ENCODE peak calls at places on chromosomes 2 and 18, in ten cellular contexts. A is IMR-90, K is tibial nerve, Q is uterus, F is breast epithelium, V is suprapubic skin, X is lower leg skin, O is testis, I is sigmoid colon, U is K562. Z is an unnamed sample.

GRCh38 chr18:49162226-49162848 is 211.6 kb upstream of the SMAD7 start:
- DNase-seq in U (no peak), X (no peak), K (no peak), V (no peak), A (no peak), O (no peak), Q (no peak), I (no peak), F (no peak), Z (no peak)

GRCh38 chr2:136238552-136239346 is 120.8 kb upstream of the CXCR4 start:
- DNase-seq in K (no peak), U (no peak), Q (no peak), X (no peak), O (no peak), V (no peak), F (no peak), I (no peak), A (peak; percentile 4), Z (peak; percentile 36)

GRCh38 chr2:63047534-63048281 is 2.9 kb upstream of the OTX1 start:
- DNase-seq in I (peak; percentile 64), F (no peak), Q (no peak), X (peak; percentile 88), K (no peak), U (no peak), A (no peak), V (peak; percentile 83), O (no peak), Z (no peak)

GRCh38 chr2:238706163-238706562 is 141.7 kb upstream of the TWIST2 start:
- DNase-seq in X (peak; percentile 23), K (no peak), U (no peak), Q (no peak), O (no peak), A (no peak), F (peak; percentile 9), I (peak; percentile 36), V (no peak), Z (no peak)

GRCh38 chr18:34352385-34353163 is 127.9 kb upstream of the NOL4 start:
- DNase-seq in I (no peak), U (no peak), O (peak; percentile 43), K (no peak), A (no peak), Q (no peak), V (no peak), X (no peak), F (no peak), Z (no peak)

GRCh38 chr18:33733376-33733775 is 155.4 kb downstream of the ASXL3 start:
- DNase-seq in V (no peak), A (no peak), O (no peak), Q (no peak), I (no peak), U (no peak), F (no peak), K (no peak), X (no peak), Z (no peak)

GRCh38 chr2:10498525-10499274 is 50.6 kb upstream of the ODC1 start:
- DNase-seq in I (no peak), K (no peak), F (no peak), U (no peak), A (no peak), X (peak; percentile 67), O (no peak), Q (no peak), V (no peak), Z (no peak)

GRCh38 chr2:235584269-235585007 is 90.6 kb downstream of the AGAP1 start:
- DNase-seq in K (no peak), Q (no peak), V (no peak), O (no peak), A (no peak), F (no peak), X (no peak), U (no peak), I (no peak), Z (no peak)

DNA sequence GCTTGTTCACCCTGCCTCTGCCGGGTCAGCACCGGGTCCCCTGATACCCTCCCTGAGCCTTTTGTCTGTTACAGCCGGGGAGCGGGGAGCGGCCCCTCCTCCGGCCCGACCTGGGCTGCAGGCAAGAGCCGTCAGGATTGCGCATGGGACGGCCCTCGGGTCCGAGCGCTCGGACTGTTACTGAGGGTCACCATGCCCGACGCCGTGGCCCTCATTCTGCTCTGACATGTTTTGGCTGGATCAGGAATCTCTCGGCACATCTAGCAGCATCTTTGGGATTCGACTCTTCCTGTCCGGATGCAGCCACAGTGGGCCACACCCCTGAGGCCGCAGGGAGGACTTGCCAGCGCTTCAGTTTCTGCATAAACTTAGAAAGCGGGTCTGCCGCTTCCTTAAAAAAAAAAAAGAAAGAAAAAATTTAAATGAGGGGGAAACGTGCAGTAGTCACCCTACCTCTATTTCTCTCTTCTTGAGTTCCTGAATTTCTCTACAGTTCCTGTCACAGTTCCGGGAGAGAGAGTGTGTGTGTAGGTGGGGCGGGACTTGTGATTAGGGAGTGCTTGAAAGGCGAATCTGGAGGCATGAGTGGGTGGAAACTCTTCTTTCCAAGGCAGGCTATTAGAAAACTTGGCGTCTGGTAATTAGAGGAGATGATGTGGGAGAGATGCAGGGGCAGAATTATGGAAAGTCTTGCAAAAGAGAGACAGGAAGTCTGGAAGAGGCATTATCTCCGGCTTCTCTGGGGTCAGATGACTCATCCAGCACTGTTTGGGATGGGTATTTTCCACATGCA is 960 bp downstream of the TMEM87B start:
- DNase-seq in U (peak; percentile 40), I (peak; percentile 85), F (peak; percentile 69), K (no peak), Q (peak; percentile 86), A (peak; percentile 95), X (peak; percentile 92), V (peak; percentile 82), O (peak; percentile 84), Z (peak; percentile 39)
- TF ChIP-seq POLR2A in U (peak; percentile 0), I (no peak), F (no peak), K (no peak), Q (no peak), A (peak; percentile 54), X (no peak), V (no peak), O (no peak), Z (no peak)

DNA sequence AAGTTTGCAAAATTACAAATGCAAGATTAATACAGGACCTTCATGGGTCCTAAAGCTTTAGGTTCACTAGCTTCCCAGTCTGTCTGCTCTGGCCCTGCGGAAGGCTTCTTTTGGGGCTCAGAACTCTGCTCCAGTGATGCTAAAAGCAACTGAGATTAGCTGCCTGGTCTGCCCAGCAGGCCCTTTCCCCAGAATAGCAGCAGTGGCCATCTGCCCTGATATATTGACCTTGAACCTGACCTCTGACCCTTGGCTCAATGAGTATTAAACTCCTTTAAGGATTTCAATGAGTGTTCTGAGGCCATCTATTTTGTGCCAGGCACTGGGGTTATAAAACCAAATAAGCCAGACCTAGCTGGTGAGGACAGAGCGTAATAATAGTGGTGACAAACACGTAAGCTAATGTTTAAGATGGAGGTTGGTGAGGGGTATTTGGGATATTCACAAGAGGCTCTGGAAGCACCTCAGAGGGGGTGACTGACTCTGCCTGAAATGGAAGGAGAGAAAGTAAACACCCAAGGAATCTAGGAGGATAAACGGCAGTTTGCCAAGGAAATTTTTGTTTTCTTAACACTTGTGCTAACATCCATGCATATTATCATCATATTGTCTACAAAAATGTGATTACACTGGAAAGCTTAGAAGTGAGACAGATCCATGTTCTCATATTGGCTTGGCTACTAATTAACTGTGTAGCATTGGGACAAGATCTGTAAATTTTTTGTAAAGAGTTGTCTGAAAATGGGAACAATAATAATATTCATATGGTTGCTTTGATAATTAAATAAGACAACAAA is 50.4 kb upstream of the LCLAT1 start:
- DNase-seq in A (no peak), U (no peak), F (no peak), O (no peak), Q (no peak), X (no peak), I (no peak), V (no peak), K (no peak), Z (no peak)
- TF ChIP-seq POLR2A in A (no peak), U (no peak), F (no peak), O (no peak), Q (no peak), X (no peak), I (no peak), V (no peak), K (no peak), Z (no peak)

GRCh38 chr2:181357979-181358378 is 99.2 kb upstream of the ITGA4 start:
- DNase-seq in I (no peak), F (no peak), X (no peak), K (no peak), Q (no peak), V (no peak), A (no peak), O (no peak), U (no peak), Z (no peak)

GRCh38 chr2:181352158-181352557 is 105.0 kb upstream of the ITGA4 start:
- DNase-seq in A (no peak), F (no peak), V (no peak), U (no peak), X (no peak), Q (no peak), O (no peak), I (no peak), K (no peak), Z (no peak)

GRCh38 chr2:181354626-181355025 is 102.6 kb upstream of the ITGA4 start:
- DNase-seq in A (peak; percentile 63), Q (no peak), U (no peak), V (no peak), F (no peak), O (no peak), I (no peak), K (no peak), X (no peak), Z (peak; percentile 5)

DNA sequence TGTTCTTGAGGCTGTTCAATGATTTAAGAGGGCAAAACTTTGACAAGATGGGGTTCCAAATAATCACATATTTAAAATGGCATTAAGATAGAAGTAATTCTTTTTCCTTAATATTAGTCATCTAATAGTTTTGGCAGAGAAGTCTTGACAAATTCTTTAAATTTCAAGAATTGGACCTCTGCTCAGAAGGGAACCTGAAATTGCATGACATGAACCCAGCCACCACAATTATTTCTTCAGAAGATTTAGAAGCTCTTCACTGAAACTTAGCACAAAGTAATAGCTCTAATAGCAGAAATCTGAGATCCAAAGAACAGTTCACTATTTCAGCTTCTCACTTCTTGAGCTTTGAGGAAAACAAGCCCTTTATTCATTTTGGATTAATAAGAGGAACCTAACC is 100.7 kb upstream of the ITGA4 start:
- DNase-seq in U (no peak), A (no peak), O (no peak), X (no peak), F (no peak), V (no peak), K (no peak), I (no peak), Q (no peak), Z (no peak)
- TF ChIP-seq POLR2A in U (no peak), A (no peak), O (no peak), X (no peak), F (no peak), V (no peak), K (no peak), I (no peak), Q (no peak), Z (no peak)

DNA sequence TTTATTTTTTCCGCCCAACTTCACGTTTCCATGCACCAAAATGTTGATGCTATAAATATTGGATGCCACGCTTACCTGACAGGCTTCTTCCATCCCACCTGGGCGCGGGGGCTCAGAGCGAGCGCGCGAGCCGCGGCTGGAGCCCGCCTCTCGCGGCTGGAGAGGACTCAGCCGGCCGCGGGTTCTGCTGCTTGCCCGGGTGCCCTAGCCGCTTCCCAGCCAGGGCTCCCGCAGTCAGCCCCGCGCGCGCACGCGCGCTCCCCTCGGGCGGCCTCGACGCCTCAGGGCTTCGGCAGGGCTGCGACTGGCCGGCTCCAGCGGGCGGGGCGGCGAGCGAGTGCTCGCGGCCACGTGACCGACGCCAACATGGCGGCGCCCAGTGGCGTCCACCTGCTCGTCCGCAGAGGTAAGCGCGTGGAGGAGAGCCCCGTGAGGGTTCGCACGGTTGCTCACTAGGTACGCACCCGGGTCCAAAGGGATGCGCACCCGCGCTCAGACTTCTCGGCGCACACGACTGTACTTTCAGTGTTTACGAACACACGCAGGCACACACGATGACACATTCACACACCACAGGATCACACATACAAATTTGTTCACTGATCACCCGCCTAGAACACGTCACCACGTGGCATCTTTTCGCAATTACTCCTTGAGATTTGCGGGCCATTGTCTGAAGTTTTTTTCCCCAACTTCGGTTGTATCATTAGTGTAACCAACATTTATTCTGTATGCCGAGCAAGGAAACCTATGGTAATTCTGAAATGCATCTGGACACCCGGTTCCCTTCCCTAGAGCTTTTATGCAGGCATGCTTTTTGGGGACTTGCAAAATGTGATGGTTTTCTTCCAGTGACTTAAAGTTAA is at the start of gene METAP1D:
- DNase-seq in K (peak; percentile 62), O (peak; percentile 94), Q (peak; percentile 76), V (peak; percentile 81), X (peak; percentile 94), I (peak; percentile 93), U (peak; percentile 98), A (peak; percentile 88), F (peak; percentile 56), Z (peak; percentile 97)
- TF ChIP-seq POLR2A in K (peak; percentile 49), O (no peak), Q (peak; percentile 59), V (no peak), X (no peak), I (no peak), U (peak; percentile 94), A (peak; percentile 80), F (no peak), Z (peak; percentile 86)